ENCODE peak calls at places on chromosomes 3 and 15, in six cellular contexts. W is activated T-cell treated with anti-CD3 and anti-CD28 coated beads, Interleukin-2, amount 50 U/mL, for 72 hours; Q is astrocyte of the spinal cord; V is stimulated activated CD8-positive, alpha-beta memory T cell treated with anti-CD3 and anti-CD28 coated beads, Interleukin-15, amount 100 ng/mL, for 1 hour; O is hippocampal formation; J is NCI-H446. N is an unnamed sample.

GRCh38 chr15:62932436-62932835 is 110.1 kb upstream of the TPM1 start:
- DNase-seq in W (no peak), V (no peak), O (no peak), Q (peak), J (no peak), N (no peak)

GRCh38 chr15:101615414-101615985 is 36.7 kb downstream of the TM2D3 start:
- DNase-seq in J (peak), O (no peak), W (no peak), V (no peak), Q (no peak), N (no peak)

GRCh38 chr3:180421711-180422110 is 180.3 kb upstream of the TTC14 start:
- DNase-seq in O (no peak), V (no peak), J (no peak), Q (peak), W (no peak), N (no peak)

GRCh38 chr3:181715601-181716340 is 4.0 kb downstream of the SOX2 start:
- DNase-seq in V (no peak), J (peak), Q (peak), W (no peak), O (no peak), N (no peak)

GRCh38 chr3:14413381-14414071 is 11.1 kb downstream of the SLC6A6 start:
- DNase-seq in Q (peak), W (no peak), V (no peak), J (no peak), O (no peak), N (no peak)

GRCh38 chr15:40554164-40554530 is 10.7 kb downstream of the CCDC32 start:
- DNase-seq in V (no peak), Q (no peak), W (no peak), J (no peak), O (no peak), N (no peak)

GRCh38 chr3:10635446-10636076 is 130.2 kb upstream of the ATP2B2 start:
- DNase-seq in W (no peak), J (no peak), V (no peak), O (no peak), Q (no peak), N (no peak)

GRCh38 chr15:80160570-80161156 is 7.9 kb downstream of the FAH start:
- DNase-seq in V (no peak), Q (peak), W (peak), J (no peak), O (peak), N (no peak)

GRCh38 chr15:71153823-71154524 is 38.7 kb downstream of the THSD4 start:
- DNase-seq in Q (no peak), J (no peak), O (no peak), W (no peak), V (no peak), N (no peak)